ENCODE peak calls at places on chromosomes 11 and 22, in four cellular contexts. E, C, H and T are unnamed samples. For H3K4me1, the result is how much of the 10 kb centered on the place peaks cover.

GRCh38 chr11:34667810-34668582 is 47.1 kb downstream of the EHF start:
- DNase-seq in E (no peak), C (no peak), H (no peak), T (no peak)

GRCh38 chr11:1077417-1078119 is 2.9 kb downstream of the MUC2 start:
- DNase-seq in E (no peak), C (no peak), H (no peak), T (no peak)

GRCh38 chr22:36085476-36086169 is 57.0 kb upstream of the RBFOX2 start:
- DNase-seq in E (no peak), C (no peak), H (no peak), T (no peak)

GRCh38 chr11:114606003-114606801 is 10.6 kb upstream of the NXPE4 start:
- DNase-seq in E (no peak), C (peak), H (no peak), T (no peak)

GRCh38 chr11:132187814-132188213 is 817.4 kb downstream of the NTM start:
- DNase-seq in E (no peak), C (peak), H (no peak), T (no peak)

GRCh38 chr22:32579533-32580220 is 105.1 kb downstream of the FBXO7 start:
- DNase-seq in E (no peak), C (peak), H (peak), T (no peak)

GRCh38 chr11:80538040-80538439 is 1097.2 kb upstream of the TENM4 start:
- DNase-seq in E (no peak), C (no peak), H (no peak), T (no peak)

GRCh38 chr22:26446808-26447515 is 17.9 kb downstream of the ASPHD2 start:
- DNase-seq in E (no peak), C (no peak), H (no peak), T (no peak)

GRCh38 chr11:66883021-66883968 is 26.4 kb downstream of the LRFN4 start:
- DNase-seq in E (peak), C (peak), H (peak), T (no peak)

GRCh38 chr11:12089473-12089872 is 20.9 kb upstream of the MICAL2 start:
- DNase-seq in E (no peak), C (no peak), H (no peak), T (no peak)

GRCh38 chr11:849951-850776 is 7.5 kb downstream of the TSPAN4 start:
- DNase-seq in E (no peak), C (no peak), H (no peak), T (no peak)

GRCh38 chr11:118142081-118142480 is 10.5 kb downstream of the SCN4B start:
- DNase-seq in E (no peak), C (peak), H (no peak), T (no peak)

GRCh38 chr11:46367244-46367915 is 14.1 kb upstream of the MDK start:
- DNase-seq in E (peak), C (peak), H (peak), T (peak)

GRCh38 chr22:32411388-32411787 is 659 bp downstream of the RTCB start:
- DNase-seq in E (peak), C (peak), H (no peak), T (no peak)

GRCh38 chr11:96215094-96215782 is 127.8 kb downstream of the MAML2 start:
- DNase-seq in E (peak), C (peak), H (no peak), T (peak)

GRCh38 chr22:27655582-27656185 is 145.9 kb downstream of the MN1 start:
- DNase-seq in E (no peak), C (no peak), H (no peak), T (no peak)

DNA sequence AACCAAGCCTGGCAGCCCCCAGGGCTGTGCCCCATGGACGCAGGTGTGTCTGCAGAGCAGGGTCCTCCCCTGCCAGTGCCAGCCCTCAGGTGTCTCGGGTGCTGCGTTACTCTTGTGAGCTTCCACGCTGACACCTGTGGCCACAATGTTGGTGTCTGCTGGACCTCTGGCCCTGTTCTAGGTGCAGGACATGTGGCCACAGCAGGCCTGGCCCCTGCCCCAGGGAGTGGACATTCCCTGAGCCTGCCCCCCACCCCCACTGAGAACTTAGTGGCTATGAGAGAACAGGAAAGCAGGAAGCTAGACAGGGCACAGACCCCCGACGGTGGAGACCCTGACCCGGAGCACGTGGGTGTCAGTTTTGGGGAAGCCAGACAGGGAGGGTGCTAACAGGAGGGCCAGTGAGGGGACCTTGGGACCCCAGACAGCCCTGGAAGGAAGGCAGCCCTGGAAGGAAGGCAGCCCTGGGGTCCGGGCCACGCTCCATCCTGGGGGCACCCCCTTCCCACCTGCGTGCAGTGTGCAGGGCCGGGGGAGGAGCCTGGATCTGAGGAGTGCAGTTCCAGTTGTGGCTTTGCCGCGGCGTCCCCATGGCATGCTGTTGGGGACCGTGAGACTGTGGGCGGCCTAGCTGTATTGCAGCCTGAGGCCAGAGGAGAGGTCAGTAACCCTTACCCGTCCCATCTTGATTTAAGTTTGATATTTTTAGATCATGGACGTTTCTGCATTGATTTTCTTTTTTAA is 43.9 kb upstream of the PPARA start:
- DNase-seq in E (no peak), C (no peak), H (no peak), T (no peak)
- H3K4me1 ChIP-seq in E (under half), C (under half), H (half or more), T (half or more)

DNA sequence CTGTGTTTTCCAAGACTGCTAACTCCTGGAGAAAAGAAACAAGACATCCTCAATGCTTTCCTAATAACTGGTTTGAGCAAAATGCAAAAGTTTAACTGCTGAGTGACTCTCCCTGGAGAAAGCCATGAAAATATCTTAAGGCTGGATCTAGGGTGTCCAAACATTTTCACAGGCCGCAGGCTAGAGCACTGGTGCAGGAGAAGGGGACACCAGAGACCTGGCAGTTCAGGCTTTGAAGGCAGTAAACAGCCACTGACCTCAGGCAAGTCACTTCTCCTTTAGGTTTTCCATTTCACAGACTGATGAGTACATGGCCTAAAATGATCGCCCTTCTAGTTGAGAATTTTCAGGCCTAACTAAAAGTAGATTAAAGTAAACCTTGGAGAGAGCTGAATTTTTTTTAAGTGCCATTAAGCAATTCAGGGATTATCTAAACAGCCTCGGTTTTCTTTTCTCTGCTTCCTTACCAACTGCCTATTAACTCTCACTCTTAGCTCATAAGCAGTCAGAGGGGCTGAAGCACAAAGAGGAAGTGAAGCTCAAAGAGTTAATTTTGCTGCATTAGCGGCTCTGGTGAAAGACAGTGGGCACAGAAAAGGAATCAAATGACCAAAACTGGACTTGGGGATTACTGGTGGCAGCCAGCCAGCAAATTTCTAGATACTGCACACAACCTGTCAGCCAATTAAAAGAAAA is 2.3 kb downstream of the CHKA start:
- DNase-seq in E (no peak), C (no peak), H (no peak), T (no peak)
- H3K4me3 ChIP-seq in E (peak), C (no peak), H (no peak), T (no peak)

GRCh38 chr11:94145916-94146315 is 17.3 kb downstream of the PANX1 start:
- DNase-seq in E (no peak), C (no peak), H (no peak), T (no peak)

GRCh38 chr11:94147433-94147845 is 18.8 kb downstream of the PANX1 start:
- DNase-seq in E (no peak), C (no peak), H (no peak), T (no peak)

GRCh38 chr11:94144233-94144632 is 15.6 kb downstream of the PANX1 start:
- DNase-seq in E (no peak), C (no peak), H (no peak), T (no peak)

GRCh38 chr11:94144664-94145063 is 16.0 kb downstream of the PANX1 start:
- DNase-seq in E (no peak), C (no peak), H (no peak), T (no peak)

DNA sequence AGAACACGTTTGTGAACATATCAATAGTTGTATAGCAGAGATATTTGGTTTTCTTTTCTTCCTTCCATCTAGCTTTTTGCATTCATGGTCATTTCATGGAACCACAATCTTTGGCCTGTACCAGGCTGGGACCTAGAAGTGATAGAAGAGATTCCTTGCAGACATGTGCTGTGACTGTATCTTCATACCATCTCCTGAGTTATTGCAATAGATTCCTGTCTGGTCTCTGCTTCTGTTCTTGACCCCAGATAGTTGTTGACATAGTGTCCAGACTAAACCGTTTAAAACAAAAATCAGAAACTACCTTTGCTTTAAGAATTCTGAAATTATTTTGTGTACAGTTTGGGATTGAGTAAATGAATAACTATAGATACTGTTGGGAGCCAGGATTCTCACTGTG is 16.8 kb downstream of the PANX1 start:
- DNase-seq in E (no peak), C (no peak), H (no peak), T (no peak)
- H3K4me1 ChIP-seq in E (under half), C (under half), H (half or more), T (under half)

GRCh38 chr22:34296456-34296855 is 376.2 kb upstream of the LARGE1 start:
- DNase-seq in E (no peak), C (no peak), H (no peak), T (no peak)
- H3K4me3 ChIP-seq in E (no peak), C (no peak), H (no peak), T (no peak)

GRCh38 chr22:17266261-17266971 is 47.2 kb upstream of the ADA2 start:
- DNase-seq in E (peak), C (no peak), H (no peak), T (no peak)
- H3K4me1 ChIP-seq in E (under half), C (under half), H (under half), T (under half)

GRCh38 chr22:49633010-49633324 is 194.7 kb downstream of the BRD1 start:
- DNase-seq in E (no peak), C (no peak), H (no peak), T (no peak)
- H3K4me3 ChIP-seq in E (no peak), C (no peak), H (no peak), T (no peak)

DNA sequence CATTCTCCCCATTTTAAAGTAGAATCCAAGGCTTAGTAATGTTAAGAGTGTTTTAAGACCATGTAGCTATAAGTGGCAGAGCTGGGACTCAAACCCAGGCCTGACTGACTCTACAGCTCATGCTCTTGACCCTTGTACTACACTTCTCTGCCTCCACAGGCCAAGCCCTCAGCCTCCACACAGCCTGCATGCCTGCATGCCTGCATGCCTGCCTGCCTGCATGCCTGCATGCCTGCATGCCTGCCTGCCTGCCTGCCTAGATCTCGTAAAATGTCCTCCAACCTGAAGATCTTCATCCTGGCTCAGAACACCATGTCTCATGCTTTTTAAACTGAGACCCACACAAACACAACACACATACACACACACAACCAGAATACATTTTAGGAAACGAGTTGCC is 18.6 kb downstream of the TBC1D10A start:
- DNase-seq in E (no peak), C (no peak), H (no peak), T (no peak)
- H3K4me1 ChIP-seq in E (half or more), C (half or more), H (half or more), T (half or more)

GRCh38 chr11:31387379-31387778 is 17.7 kb downstream of the DNAJC24 start:
- DNase-seq in E (no peak), C (no peak), H (no peak), T (no peak)
- H3K4me3 ChIP-seq in E (no peak), C (no peak), H (no peak), T (no peak)